ENCODE peak calls at places on chromosomes 11 and 22, in nine cellular contexts. W is left lung, D is spleen, Y is mucosa of descending colon, N is adipocyte, J is cardiac fibroblast, Q is foreskin fibroblast, P is IMR-90, S is epithelial cell of esophagus. I is an unnamed sample.

GRCh38 chr11:122101625-122102291 is 14.3 kb downstream of the BLID start:
- DNase-seq in P (peak; percentile 85), Q (peak; percentile 89), J (peak; percentile 93), Y (peak; percentile 31), D (no peak), W (no peak), N (peak; percentile 95), S (peak; percentile 78), I (peak; percentile 89)

GRCh38 chr11:120706257-120706656 is 194.7 kb downstream of the GRIK4 start:
- DNase-seq in D (no peak), J (no peak), P (no peak), S (no peak), N (no peak), Y (no peak), Q (no peak), W (no peak), I (no peak)

GRCh38 chr22:50191041-50191740 is 5.5 kb downstream of the TRABD start:
- DNase-seq in P (no peak), J (peak; percentile 32), W (peak; percentile 91), S (peak; percentile 45), Q (no peak), D (peak; percentile 94), Y (peak; percentile 51), N (peak; percentile 45), I (no peak)

GRCh38 chr11:84241374-84242131 is 955.4 kb upstream of the CCDC90B start:
- DNase-seq in D (no peak), W (no peak), N (no peak), J (no peak), P (no peak), Q (no peak), Y (no peak), S (no peak), I (no peak)

GRCh38 chr11:47593492-47593933 is 698 bp downstream of the C1QTNF4 start:
- DNase-seq in W (no peak), Y (no peak), P (no peak), S (no peak), J (no peak), D (peak; percentile 25), N (no peak), Q (no peak), I (no peak)

GRCh38 chr11:64834723-64835615 is 9.5 kb downstream of the CDC42BPG start:
- DNase-seq in S (peak; percentile 90), J (peak; percentile 51), W (peak; percentile 91), D (no peak), Q (no peak), P (no peak), Y (no peak), N (no peak), I (no peak)

GRCh38 chr22:29727248-29727551 is 7.4 kb downstream of the CABP7 start:
- DNase-seq in Q (peak; percentile 68), N (peak; percentile 62), P (peak; percentile 32), D (no peak), Y (no peak), W (no peak), J (peak; percentile 51), S (peak; percentile 30), I (peak; percentile 35)

GRCh38 chr11:13339196-13340153 is 61.9 kb downstream of the BMAL1 start:
- DNase-seq in D (no peak), J (peak; percentile 96), Q (peak; percentile 94), P (peak; percentile 98), S (peak; percentile 87), N (peak; percentile 75), W (no peak), Y (no peak), I (peak; percentile 91)

GRCh38 chr11:126833020-126833419 is 167.6 kb downstream of the KIRREL3 start:
- DNase-seq in J (no peak), N (no peak), Y (no peak), Q (no peak), D (no peak), W (no peak), S (no peak), P (no peak), I (no peak)

GRCh38 chr11:110305169-110306018 is 9.0 kb upstream of the RDX start:
- DNase-seq in J (peak; percentile 48), N (no peak), Y (no peak), W (no peak), D (no peak), Q (no peak), P (no peak), S (peak; percentile 80), I (peak; percentile 42)

GRCh38 chr11:73968356-73968966 is 14.2 kb downstream of the UCP2 start:
- DNase-seq in D (peak; percentile 70), N (no peak), Y (peak; percentile 7), W (no peak), P (no peak), J (no peak), S (no peak), Q (no peak), I (no peak)

GRCh38 chr22:27879923-27880322 is 39.1 kb downstream of the PITPNB start:
- DNase-seq in N (peak; percentile 73), Y (no peak), Q (peak; percentile 56), J (peak; percentile 61), W (no peak), P (peak; percentile 54), S (peak; percentile 41), D (no peak), I (peak; percentile 58)

GRCh38 chr11:118625036-118625690 is 17.7 kb downstream of the PHLDB1 start:
- DNase-seq in D (no peak), Y (no peak), S (no peak), W (no peak), Q (peak; percentile 37), N (no peak), P (no peak), J (no peak), I (no peak)

GRCh38 chr11:121797496-121797895 is 318.5 kb downstream of the BLID start:
- DNase-seq in N (no peak), J (no peak), W (no peak), P (no peak), Y (no peak), Q (no peak), D (no peak), S (no peak), I (no peak)

GRCh38 chr11:22432331-22433065 is 94.3 kb downstream of the SLC17A6 start:
- DNase-seq in S (peak; percentile 18), Q (no peak), P (peak; percentile 24), W (peak; percentile 55), Y (no peak), D (peak; percentile 69), J (peak; percentile 72), N (no peak), I (peak; percentile 18)

GRCh38 chr11:125380756-125381445 is 115.2 kb downstream of the FEZ1 start:
- DNase-seq in D (peak; percentile 54), W (no peak), N (no peak), Y (no peak), S (no peak), Q (no peak), P (no peak), J (no peak), I (no peak)

GRCh38 chr11:77299528-77299993 is 1.9 kb downstream of the GDPD4 start:
- DNase-seq in S (peak; percentile 97), N (no peak), P (peak; percentile 11), W (no peak), Y (no peak), D (no peak), Q (no peak), J (no peak), I (no peak)
- H3K4me3 ChIP-seq in S (no peak overlapping the region), N (no peak overlapping the region), P (no peak overlapping the region), W (no peak overlapping the region), Y (no peak overlapping the region), D (no peak overlapping the region), Q (no peak overlapping the region), J (no peak overlapping the region), I (no peak overlapping the region)

DNA sequence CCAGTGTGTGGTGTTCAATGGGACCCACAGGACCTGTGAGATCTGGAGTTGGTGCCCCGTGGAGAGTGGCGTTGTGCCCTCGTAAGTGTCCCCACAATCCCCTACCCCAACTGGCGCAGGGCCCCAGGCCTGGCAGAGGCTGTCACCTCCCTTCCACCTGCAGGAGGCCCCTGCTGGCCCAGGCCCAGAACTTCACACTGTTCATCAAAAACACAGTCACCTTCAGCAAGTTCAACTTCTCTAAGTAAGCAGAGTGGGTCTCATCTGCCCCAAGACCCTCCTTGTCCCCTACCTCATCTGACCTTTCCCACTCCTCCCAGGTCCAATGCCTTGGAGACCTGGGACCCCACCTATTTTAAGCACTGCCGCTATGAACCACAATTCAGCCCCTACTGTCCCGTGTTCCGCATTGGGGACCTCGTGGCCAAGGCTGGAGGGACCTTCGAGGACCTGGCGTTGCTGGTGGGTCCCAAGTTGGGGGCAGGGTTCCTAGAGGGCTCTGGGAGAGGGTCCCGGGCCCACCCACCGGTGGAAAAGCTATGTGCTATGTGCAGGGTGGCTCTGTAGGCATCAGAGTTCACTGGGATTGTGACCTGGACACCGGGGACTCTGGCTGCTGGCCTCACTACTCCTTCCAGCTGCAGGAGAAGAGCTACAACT is 8.1 kb downstream of the P2RX6 start:
- DNase-seq in S (no peak), W (peak; percentile 48), Q (no peak), P (no peak), J (no peak), Y (no peak), D (peak; percentile 68), N (no peak), I (no peak)
- H3K4me3 ChIP-seq in S (no peak overlapping the region), W (no peak overlapping the region), Q (no peak overlapping the region), P (no peak overlapping the region), J (no peak overlapping the region), Y (no peak overlapping the region), D (no peak overlapping the region), N (no peak overlapping the region), I (no peak overlapping the region)

DNA sequence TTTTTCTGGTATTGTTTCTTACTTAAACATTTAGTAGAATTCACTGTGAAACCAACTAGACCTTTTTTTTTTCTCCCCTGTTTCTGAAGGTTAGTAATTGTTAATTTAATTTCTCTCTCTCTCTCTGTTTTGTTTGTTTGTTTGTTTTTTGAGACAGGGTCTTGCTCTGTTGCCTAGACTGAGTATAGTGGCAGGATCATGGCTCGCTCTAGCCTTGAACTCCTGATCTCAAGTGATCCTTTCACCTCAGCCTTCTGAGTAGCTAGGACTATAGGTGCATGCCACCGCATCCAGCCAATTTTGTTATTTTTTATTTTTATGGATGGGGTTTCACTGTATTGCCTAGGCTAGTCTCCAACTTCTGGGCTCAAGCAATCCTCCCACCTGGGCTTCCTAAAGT is 165.0 kb downstream of the UVRAG start:
- DNase-seq in P (no peak), Q (no peak), S (no peak), N (no peak), W (no peak), D (no peak), Y (no peak), J (no peak), I (no peak)
- H3K4me3 ChIP-seq in P (no peak overlapping the region), Q (no peak overlapping the region), S (peak overlapping the region; percentile 4), N (no peak overlapping the region), W (no peak overlapping the region), D (no peak overlapping the region), Y (no peak overlapping the region), J (no peak overlapping the region), I (no peak overlapping the region)

GRCh38 chr11:44681698-44682097 is 45.1 kb upstream of the TSPAN18 start:
- DNase-seq in D (no peak), Q (peak; percentile 12), N (peak; percentile 20), P (peak; percentile 64), W (no peak), Y (no peak), S (no peak), J (peak; percentile 47), I (peak; percentile 13)
- H3K4me3 ChIP-seq in D (no peak overlapping the region), Q (no peak overlapping the region), N (no peak overlapping the region), P (no peak overlapping the region), W (no peak overlapping the region), Y (no peak overlapping the region), S (no peak overlapping the region), J (no peak overlapping the region), I (no peak overlapping the region)

I was measured in fibroblast of the aortic adventitia.